ENCODE peak calls at places on chromosomes 2 and 18, in nine cellular contexts. One of them, this sample, is unnamed.
A peak's percentile ranks its signal among the peaks of the same experiment; 100 is the strongest.

GRCh38 chr2:178397002-178397605 is 53.9 kb downstream of the PRKRA start:
- DNase-seq in lower lobe of right lung: no peak
- DNase-seq in epithelial cell of esophagus: peak; percentile 64
- DNase-seq in MM.1S: peak; percentile 71
- DNase-seq in BJ: no peak
- DNase-seq in SK-N-SH: peak; percentile 44
- DNase-seq in AG04450: no peak
- DNase-seq in astrocyte: peak; percentile 14
- DNase-seq in A549: peak; percentile 47
- DNase-seq in this sample: no peak

GRCh38 chr2:201931475-201931874 is 102.2 kb upstream of the FZD7 start:
- DNase-seq in lower lobe of right lung: no peak
- DNase-seq in epithelial cell of esophagus: no peak
- DNase-seq in MM.1S: no peak
- DNase-seq in BJ: no peak
- DNase-seq in SK-N-SH: no peak
- DNase-seq in AG04450: no peak
- DNase-seq in astrocyte: no peak
- DNase-seq in A549: no peak
- DNase-seq in this sample: no peak

GRCh38 chr18:32549248-32549842 is 78.7 kb upstream of the GAREM1 start:
- DNase-seq in lower lobe of right lung: peak; percentile 51
- DNase-seq in epithelial cell of esophagus: peak; percentile 66
- DNase-seq in MM.1S: peak; percentile 71
- DNase-seq in BJ: no peak
- DNase-seq in SK-N-SH: peak; percentile 81
- DNase-seq in AG04450: no peak
- DNase-seq in astrocyte: peak; percentile 9
- DNase-seq in A549: peak; percentile 46
- DNase-seq in this sample: no peak

GRCh38 chr2:170396799-170397459 is 219.0 kb downstream of the MYO3B start:
- DNase-seq in lower lobe of right lung: no peak
- DNase-seq in epithelial cell of esophagus: peak; percentile 14
- DNase-seq in MM.1S: peak; percentile 28
- DNase-seq in BJ: no peak
- DNase-seq in SK-N-SH: peak; percentile 15
- DNase-seq in AG04450: no peak
- DNase-seq in astrocyte: peak; percentile 1
- DNase-seq in A549: peak; percentile 19
- DNase-seq in this sample: no peak

GRCh38 chr2:112031916-112032582 is 23.0 kb upstream of the TMEM87B start:
- DNase-seq in lower lobe of right lung: peak; percentile 71
- DNase-seq in epithelial cell of esophagus: peak; percentile 75
- DNase-seq in MM.1S: peak; percentile 66
- DNase-seq in BJ: no peak
- DNase-seq in SK-N-SH: no peak
- DNase-seq in AG04450: no peak
- DNase-seq in astrocyte: no peak
- DNase-seq in A549: no peak
- DNase-seq in this sample: no peak

GRCh38 chr2:162125138-162125537 is 26.9 kb downstream of the GCG start:
- DNase-seq in lower lobe of right lung: no peak
- DNase-seq in epithelial cell of esophagus: no peak
- DNase-seq in MM.1S: no peak
- DNase-seq in BJ: no peak
- DNase-seq in SK-N-SH: no peak
- DNase-seq in AG04450: no peak
- DNase-seq in astrocyte: peak; percentile 54
- DNase-seq in A549: no peak
- DNase-seq in this sample: no peak

GRCh38 chr2:60958361-60958760 is 59.2 kb upstream of the PEX13 start:
- DNase-seq in lower lobe of right lung: no peak
- DNase-seq in epithelial cell of esophagus: peak; percentile 40
- DNase-seq in MM.1S: no peak
- DNase-seq in BJ: peak; percentile 20
- DNase-seq in SK-N-SH: no peak
- DNase-seq in AG04450: peak; percentile 8
- DNase-seq in astrocyte: peak; percentile 39
- DNase-seq in A549: no peak
- DNase-seq in this sample: peak; percentile 21

GRCh38 chr2:73961274-73961673 is 23.4 kb upstream of the TET3 start:
- DNase-seq in lower lobe of right lung: no peak
- DNase-seq in epithelial cell of esophagus: no peak
- DNase-seq in MM.1S: no peak
- DNase-seq in BJ: no peak
- DNase-seq in SK-N-SH: no peak
- DNase-seq in AG04450: no peak
- DNase-seq in astrocyte: no peak
- DNase-seq in A549: no peak
- DNase-seq in this sample: no peak

GRCh38 chr2:42202299-42203008 is 33.3 kb downstream of the EML4 start:
- DNase-seq in lower lobe of right lung: no peak
- DNase-seq in epithelial cell of esophagus: no peak
- DNase-seq in MM.1S: no peak
- DNase-seq in BJ: no peak
- DNase-seq in SK-N-SH: no peak
- DNase-seq in AG04450: no peak
- DNase-seq in astrocyte: no peak
- DNase-seq in A549: no peak
- DNase-seq in this sample: no peak

GRCh38 chr2:240384711-240385450 is 50.6 kb upstream of the GPC1 start:
- DNase-seq in lower lobe of right lung: peak; percentile 34
- DNase-seq in epithelial cell of esophagus: no peak
- DNase-seq in MM.1S: no peak
- DNase-seq in BJ: no peak
- DNase-seq in SK-N-SH: no peak
- DNase-seq in AG04450: no peak
- DNase-seq in astrocyte: no peak
- DNase-seq in A549: peak; percentile 35
- DNase-seq in this sample: no peak
- TF ChIP-seq CTCF in lower lobe of right lung: no peak
- TF ChIP-seq CTCF in epithelial cell of esophagus: no peak
- TF ChIP-seq CTCF in MM.1S: no peak
- TF ChIP-seq CTCF in BJ: no peak
- TF ChIP-seq CTCF in SK-N-SH: no peak
- TF ChIP-seq CTCF in AG04450: peak; percentile 3
- TF ChIP-seq CTCF in astrocyte: no peak
- TF ChIP-seq CTCF in A549: no peak
- TF ChIP-seq CTCF in this sample: no peak

DNA sequence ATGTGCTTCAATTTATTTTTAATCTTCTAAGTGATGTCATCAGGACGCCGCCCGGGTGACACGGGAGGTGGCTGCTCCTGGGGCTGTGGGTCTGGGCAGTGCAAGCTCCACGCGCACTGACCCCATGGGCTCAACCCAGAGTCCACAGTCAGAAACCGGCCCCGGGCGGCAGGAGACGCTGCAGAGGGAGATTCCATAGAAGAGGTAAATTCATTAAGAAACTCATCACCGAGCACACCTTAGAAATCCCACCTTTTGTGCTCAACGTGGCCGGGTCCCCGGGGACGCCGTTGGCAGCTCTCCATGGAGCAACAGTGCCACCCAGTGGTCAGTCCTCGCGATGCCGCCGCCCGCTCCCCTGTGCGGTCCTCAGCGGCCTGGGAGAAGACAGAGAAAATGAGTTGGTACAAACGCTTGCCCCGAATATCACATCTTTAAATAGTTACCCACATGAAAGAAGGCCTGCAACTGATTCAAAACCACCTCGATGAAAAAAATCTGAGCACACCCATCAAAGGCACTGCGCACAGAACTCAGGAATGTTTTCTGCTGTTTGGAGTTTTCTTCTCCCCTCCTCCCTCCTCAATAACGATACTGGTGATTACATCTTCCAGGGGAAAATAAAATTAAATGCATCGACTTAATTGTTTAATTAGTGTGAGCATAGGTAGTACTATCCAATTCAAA is 92.6 kb downstream of the CMPK2 start:
- DNase-seq in lower lobe of right lung: peak; percentile 73
- DNase-seq in epithelial cell of esophagus: peak; percentile 26
- DNase-seq in MM.1S: peak; percentile 56
- DNase-seq in BJ: no peak
- DNase-seq in SK-N-SH: peak; percentile 91
- DNase-seq in AG04450: no peak
- DNase-seq in astrocyte: peak; percentile 2
- DNase-seq in A549: peak; percentile 41
- DNase-seq in this sample: no peak
- H3K4me3 ChIP-seq in lower lobe of right lung: peak overlapping the region; percentile 29
- H3K4me3 ChIP-seq in epithelial cell of esophagus: no peak overlapping the region
- H3K4me3 ChIP-seq in MM.1S: peak overlapping the region; percentile 30
- H3K4me3 ChIP-seq in BJ: no peak overlapping the region
- H3K4me3 ChIP-seq in SK-N-SH: peak overlapping the region; percentile 27
- H3K4me3 ChIP-seq in AG04450: peak overlapping the region; percentile 27
- H3K4me3 ChIP-seq in astrocyte: peak overlapping the region; percentile 48
- H3K4me3 ChIP-seq in A549: no peak overlapping the region
- H3K4me3 ChIP-seq in this sample: no peak overlapping the region

DNA sequence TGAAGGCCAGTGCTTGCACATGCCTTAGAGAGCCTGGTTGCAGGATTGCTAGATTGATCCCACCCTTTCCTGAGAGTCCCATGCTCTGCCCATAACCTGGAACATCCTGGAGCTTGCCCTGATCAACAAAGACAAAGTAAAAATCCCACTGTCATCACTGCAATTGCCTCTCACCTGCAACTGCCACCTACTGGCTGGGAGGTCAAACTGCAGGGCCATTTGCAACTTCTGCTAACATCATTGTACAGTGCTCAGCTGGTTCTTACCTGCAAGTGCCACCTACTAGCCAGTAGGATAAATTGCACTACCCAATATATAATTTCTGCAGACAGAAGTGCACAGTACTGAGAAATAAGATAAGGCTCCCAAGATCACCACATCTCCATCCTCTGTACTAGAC is 947.5 kb downstream of the CPS1 start:
- DNase-seq in lower lobe of right lung: no peak
- DNase-seq in epithelial cell of esophagus: no peak
- DNase-seq in MM.1S: no peak
- DNase-seq in BJ: no peak
- DNase-seq in SK-N-SH: no peak
- DNase-seq in AG04450: no peak
- DNase-seq in astrocyte: no peak
- DNase-seq in A549: peak; percentile 6
- DNase-seq in this sample: no peak
- TF ChIP-seq CTCF in lower lobe of right lung: no peak
- TF ChIP-seq CTCF in epithelial cell of esophagus: peak; percentile 33
- TF ChIP-seq CTCF in MM.1S: peak; percentile 30
- TF ChIP-seq CTCF in BJ: no peak
- TF ChIP-seq CTCF in SK-N-SH: peak; percentile 47
- TF ChIP-seq CTCF in AG04450: no peak
- TF ChIP-seq CTCF in astrocyte: no peak
- TF ChIP-seq CTCF in A549: no peak
- TF ChIP-seq CTCF in this sample: no peak

GRCh38 chr2:36379710-36380448 is 24.3 kb downstream of the CRIM1 start:
- DNase-seq in lower lobe of right lung: no peak
- DNase-seq in epithelial cell of esophagus: no peak
- DNase-seq in MM.1S: no peak
- DNase-seq in BJ: no peak
- DNase-seq in SK-N-SH: no peak
- DNase-seq in AG04450: no peak
- DNase-seq in astrocyte: peak; percentile 86
- DNase-seq in A549: no peak
- DNase-seq in this sample: no peak

GRCh38 chr2:36374586-36374985 is 19.0 kb downstream of the CRIM1 start:
- DNase-seq in lower lobe of right lung: no peak
- DNase-seq in epithelial cell of esophagus: peak; percentile 83
- DNase-seq in MM.1S: no peak
- DNase-seq in BJ: no peak
- DNase-seq in SK-N-SH: no peak
- DNase-seq in AG04450: no peak
- DNase-seq in astrocyte: no peak
- DNase-seq in A549: peak; percentile 62
- DNase-seq in this sample: no peak

GRCh38 chr2:36376319-36376765 is 20.8 kb downstream of the CRIM1 start:
- DNase-seq in lower lobe of right lung: peak; percentile 70
- DNase-seq in epithelial cell of esophagus: peak; percentile 47
- DNase-seq in MM.1S: no peak
- DNase-seq in BJ: no peak
- DNase-seq in SK-N-SH: peak; percentile 34
- DNase-seq in AG04450: no peak
- DNase-seq in astrocyte: no peak
- DNase-seq in A549: peak; percentile 77
- DNase-seq in this sample: no peak

GRCh38 chr2:36380624-36381481 is 25.3 kb downstream of the CRIM1 start:
- DNase-seq in lower lobe of right lung: peak; percentile 55
- DNase-seq in epithelial cell of esophagus: no peak
- DNase-seq in MM.1S: no peak
- DNase-seq in BJ: no peak
- DNase-seq in SK-N-SH: peak; percentile 42
- DNase-seq in AG04450: no peak
- DNase-seq in astrocyte: no peak
- DNase-seq in A549: peak; percentile 95
- DNase-seq in this sample: no peak

DNA sequence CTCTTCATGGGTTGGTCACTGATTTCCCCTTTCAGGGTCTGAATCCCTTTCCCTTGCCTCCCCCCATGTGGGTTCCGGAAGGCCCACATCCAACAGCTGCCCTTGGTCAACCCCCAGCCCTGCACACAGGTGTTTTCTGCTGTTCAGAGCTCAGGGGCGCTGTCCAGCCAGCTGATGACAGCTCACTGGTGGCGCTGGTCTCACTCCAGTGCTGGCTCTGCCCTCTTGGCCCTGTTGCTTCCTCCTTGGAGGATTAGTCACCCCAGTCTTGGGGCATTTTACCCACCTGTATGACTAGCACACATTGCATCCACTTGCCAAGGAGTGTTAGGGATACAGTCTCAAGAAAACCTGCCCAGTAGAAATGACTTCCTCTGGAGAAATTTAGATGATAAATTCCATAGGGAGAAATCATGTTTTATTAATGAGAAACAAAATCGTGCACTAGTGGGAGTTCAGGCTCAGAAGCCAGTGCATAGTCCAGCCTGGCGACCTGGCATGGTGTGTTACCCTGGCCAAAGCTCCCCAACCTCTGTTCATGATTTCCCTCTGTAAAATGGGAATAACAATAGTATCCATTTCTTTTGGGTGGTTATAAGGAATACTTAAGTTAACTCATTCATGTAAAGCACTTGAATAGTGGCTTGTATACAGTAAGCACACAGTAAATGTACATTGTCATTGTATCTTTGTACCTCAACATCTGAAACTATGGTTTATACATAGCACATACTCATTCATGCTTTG is 21.6 kb downstream of the CRIM1 start:
- DNase-seq in lower lobe of right lung: peak; percentile 57
- DNase-seq in epithelial cell of esophagus: peak; percentile 92
- DNase-seq in MM.1S: no peak
- DNase-seq in BJ: no peak
- DNase-seq in SK-N-SH: no peak
- DNase-seq in AG04450: no peak
- DNase-seq in astrocyte: no peak
- DNase-seq in A549: peak; percentile 80
- DNase-seq in this sample: no peak
- H3K4me3 ChIP-seq in lower lobe of right lung: no peak overlapping the region
- H3K4me3 ChIP-seq in epithelial cell of esophagus: no peak overlapping the region
- H3K4me3 ChIP-seq in MM.1S: no peak overlapping the region
- H3K4me3 ChIP-seq in BJ: no peak overlapping the region
- H3K4me3 ChIP-seq in SK-N-SH: no peak overlapping the region
- H3K4me3 ChIP-seq in AG04450: no peak overlapping the region
- H3K4me3 ChIP-seq in astrocyte: no peak overlapping the region
- H3K4me3 ChIP-seq in A549: peak overlapping the region; percentile 17
- H3K4me3 ChIP-seq in this sample: no peak overlapping the region

GRCh38 chr2:142983174-142983573 is 105.7 kb downstream of the KYNU start:
- DNase-seq in lower lobe of right lung: no peak
- DNase-seq in epithelial cell of esophagus: no peak
- DNase-seq in MM.1S: no peak
- DNase-seq in BJ: no peak
- DNase-seq in SK-N-SH: no peak
- DNase-seq in AG04450: no peak
- DNase-seq in astrocyte: no peak
- DNase-seq in A549: no peak
- DNase-seq in this sample: no peak
- TF ChIP-seq CTCF in lower lobe of right lung: no peak
- TF ChIP-seq CTCF in epithelial cell of esophagus: no peak
- TF ChIP-seq CTCF in MM.1S: no peak
- TF ChIP-seq CTCF in BJ: no peak
- TF ChIP-seq CTCF in SK-N-SH: no peak
- TF ChIP-seq CTCF in AG04450: no peak
- TF ChIP-seq CTCF in astrocyte: no peak
- TF ChIP-seq CTCF in A549: no peak
- TF ChIP-seq CTCF in this sample: no peak